ENCODE peak calls at places on chromosomes 5 and 9, in six cellular contexts. G is IMR-90, P is BJ, T is OCI-LY7, N is upper lobe of left lung, D is Panc1. K is an unnamed sample.

GRCh38 chr9:131521822-131522221 is 9.2 kb downstream of the UCK1 start:
- DNase-seq in G (no peak), P (no peak), T (no peak), N (no peak), D (no peak), K (no peak)

GRCh38 chr5:144468542-144468941 is 297.9 kb downstream of the KCTD16 start:
- DNase-seq in G (no peak), P (no peak), T (no peak), N (no peak), D (no peak), K (no peak)

GRCh38 chr9:134961331-134962064 is 43.8 kb upstream of the FCN1 start:
- DNase-seq in G (no peak), P (no peak), T (peak; percentile 20), N (peak; percentile 18), D (no peak), K (no peak)

GRCh38 chr5:83151821-83152220 is 74.5 kb downstream of the XRCC4 start:
- DNase-seq in G (peak; percentile 5), P (no peak), T (no peak), N (no peak), D (no peak), K (no peak)

GRCh38 chr5:36655171-36655570 is 48.8 kb downstream of the SLC1A3 start:
- DNase-seq in G (no peak), P (no peak), T (no peak), N (peak; percentile 58), D (no peak), K (peak; percentile 30)

GRCh38 chr5:120655828-120656435 is 191.8 kb downstream of the PRR16 start:
- DNase-seq in G (peak; percentile 22), P (no peak), T (peak; percentile 19), N (peak; percentile 30), D (no peak), K (peak; percentile 47)

GRCh38 chr5:141843156-141843927 is 34.9 kb downstream of the PCDH1 start:
- DNase-seq in G (peak; percentile 44), P (no peak), T (no peak), N (peak; percentile 58), D (no peak), K (no peak)

GRCh38 chr5:137693307-137693950 is 42.5 kb downstream of the KLHL3 start:
- DNase-seq in G (no peak), P (no peak), T (no peak), N (no peak), D (no peak), K (peak; percentile 42)

GRCh38 chr5:132684922-132685720 is 11.3 kb downstream of the IL4 start:
- DNase-seq in G (no peak), P (no peak), T (no peak), N (no peak), D (no peak), K (no peak)

GRCh38 chr5:87195104-87195581 is 72.5 kb upstream of the RASA1 start:
- DNase-seq in G (peak; percentile 85), P (peak; percentile 46), T (no peak), N (no peak), D (no peak), K (no peak)

GRCh38 chr5:62199792-62200716 is 106.0 kb upstream of the KIF2A start:
- DNase-seq in G (no peak), P (no peak), T (no peak), N (no peak), D (no peak), K (no peak)

GRCh38 chr9:113581865-113582697 is 118.6 kb downstream of the RGS3 start:
- DNase-seq in G (peak; percentile 84), P (no peak), T (peak; percentile 99), N (peak; percentile 93), D (no peak), K (no peak)

GRCh38 chr9:34559616-34560546 is 29.6 kb downstream of the CNTFR start:
- DNase-seq in G (peak; percentile 59), P (no peak), T (no peak), N (no peak), D (no peak), K (peak; percentile 69)

GRCh38 chr5:151738125-151738848 is 20.1 kb downstream of the ATOX1 start:
- DNase-seq in G (no peak), P (no peak), T (no peak), N (no peak), D (no peak), K (no peak)

GRCh38 chr9:12934515-12935301 is 159.9 kb downstream of the LURAP1L start:
- DNase-seq in G (no peak), P (no peak), T (no peak), N (no peak), D (no peak), K (no peak)

GRCh38 chr9:127187231-127187956 is 65.0 kb upstream of the ANGPTL2 start:
- DNase-seq in G (peak; percentile 99), P (peak; percentile 96), T (no peak), N (peak; percentile 37), D (no peak), K (peak; percentile 88)

GRCh38 chr9:70484232-70485130 is 70.0 kb upstream of the KLF9 start:
- DNase-seq in G (peak; percentile 86), P (no peak), T (peak; percentile 38), N (peak; percentile 57), D (peak; percentile 35), K (peak; percentile 74)

GRCh38 chr9:100428871-100429654 is 2.1 kb downstream of the MSANTD3 start:
- DNase-seq in G (peak; percentile 100), P (peak; percentile 98), T (no peak), N (no peak), D (peak; percentile 91), K (peak; percentile 84)

GRCh38 chr9:25003686-25004085 is 458.0 kb upstream of the IZUMO3 start:
- DNase-seq in G (no peak), P (no peak), T (peak; percentile 19), N (no peak), D (no peak), K (peak; percentile 8)

GRCh38 chr9:124468061-124468740 is 17.9 kb downstream of the ADGRD2 start:
- DNase-seq in G (no peak), P (no peak), T (peak; percentile 17), N (no peak), D (no peak), K (no peak)

GRCh38 chr9:90420714-90421513 is 221.7 kb downstream of the DIRAS2 start:
- DNase-seq in G (no peak), P (no peak), T (no peak), N (no peak), D (no peak), K (no peak)

GRCh38 chr5:135140805-135141204 is 106.8 kb upstream of the PITX1 start:
- DNase-seq in G (peak; percentile 51), P (no peak), T (peak; percentile 19), N (peak; percentile 65), D (no peak), K (peak; percentile 41)

GRCh38 chr5:156411-157072 is 34.8 kb upstream of the LRRC14B start:
- DNase-seq in G (no peak), P (no peak), T (no peak), N (no peak), D (no peak), K (no peak)

GRCh38 chr5:59637878-59638580 is 255.5 kb downstream of the PDE4D start:
- DNase-seq in G (no peak), P (no peak), T (no peak), N (no peak), D (no peak), K (no peak)

GRCh38 chr5:171386861-171387254 is 791 bp upstream of the NPM1 start:
- DNase-seq in G (peak; percentile 12), P (no peak), T (no peak), N (no peak), D (no peak), K (peak; percentile 22)

GRCh38 chr9:35834260-35835215 is 5.5 kb downstream of the TMEM8B start:
- DNase-seq in G (no peak), P (no peak), T (peak; percentile 30), N (no peak), D (no peak), K (no peak)

GRCh38 chr9:106862115-106862945 is 636 bp upstream of the ZNF462 start:
- DNase-seq in G (peak; percentile 52), P (no peak), T (no peak), N (peak; percentile 52), D (no peak), K (peak; percentile 54)

DNA sequence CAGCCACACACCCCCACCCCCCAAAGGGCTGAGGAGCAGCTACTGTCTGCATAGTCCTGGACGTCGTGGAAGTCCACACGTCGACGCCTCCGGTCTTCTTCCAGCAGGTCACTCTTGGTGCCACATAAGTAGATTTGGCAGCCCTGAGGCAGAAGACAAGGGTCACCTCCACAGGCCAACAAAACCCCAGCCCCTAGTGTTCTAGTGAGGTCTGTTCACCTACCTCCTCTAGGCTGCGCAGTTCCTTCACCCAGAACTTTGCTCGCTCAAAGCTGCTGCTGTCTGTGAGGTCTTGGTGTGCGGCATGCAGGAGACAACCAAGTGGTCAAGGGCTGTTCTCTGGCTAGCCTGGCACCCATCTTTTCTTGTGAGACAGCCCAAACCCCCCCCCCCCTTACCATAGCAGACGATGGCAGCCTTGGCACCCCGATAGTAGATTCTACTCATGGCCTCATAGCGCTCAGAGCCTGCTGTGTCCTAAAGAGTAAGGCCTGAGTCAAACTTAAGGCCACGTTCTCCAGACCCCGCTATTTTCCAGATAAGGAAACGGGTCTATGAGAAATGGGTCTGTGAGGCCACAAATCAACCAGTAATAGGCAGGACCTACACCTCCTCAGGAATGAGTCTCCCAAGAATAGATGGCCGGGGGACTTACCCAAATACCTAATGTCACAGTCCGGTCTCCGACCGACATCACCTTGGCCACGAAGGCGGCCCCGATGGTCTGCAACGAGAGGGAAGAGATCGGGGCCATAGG is 987 bp downstream of the RAB24 start:
- DNase-seq in G (peak; percentile 10), P (no peak), T (peak; percentile 75), N (no peak), D (no peak), K (no peak)
- TF ChIP-seq CTCF in G (peak; percentile 6), P (peak; percentile 30), T (peak; percentile 70), N (no peak), D (peak; percentile 65), K (no peak)

GRCh38 chr5:1334831-1335539 is 9.9 kb downstream of the CLPTM1L start:
- DNase-seq in G (no peak), P (no peak), T (no peak), N (no peak), D (no peak), K (no peak)
- H3K36me3 ChIP-seq in G (peaks cover 77% of the 10 kb centered on the region), P (peaks cover 55% of the 10 kb centered on the region), T (peaks cover 95% of the 10 kb centered on the region), N (peaks cover 88% of the 10 kb centered on the region), D (peaks cover 12% of the 10 kb centered on the region), K (no peaks in the 10 kb centered on the region)

DNA sequence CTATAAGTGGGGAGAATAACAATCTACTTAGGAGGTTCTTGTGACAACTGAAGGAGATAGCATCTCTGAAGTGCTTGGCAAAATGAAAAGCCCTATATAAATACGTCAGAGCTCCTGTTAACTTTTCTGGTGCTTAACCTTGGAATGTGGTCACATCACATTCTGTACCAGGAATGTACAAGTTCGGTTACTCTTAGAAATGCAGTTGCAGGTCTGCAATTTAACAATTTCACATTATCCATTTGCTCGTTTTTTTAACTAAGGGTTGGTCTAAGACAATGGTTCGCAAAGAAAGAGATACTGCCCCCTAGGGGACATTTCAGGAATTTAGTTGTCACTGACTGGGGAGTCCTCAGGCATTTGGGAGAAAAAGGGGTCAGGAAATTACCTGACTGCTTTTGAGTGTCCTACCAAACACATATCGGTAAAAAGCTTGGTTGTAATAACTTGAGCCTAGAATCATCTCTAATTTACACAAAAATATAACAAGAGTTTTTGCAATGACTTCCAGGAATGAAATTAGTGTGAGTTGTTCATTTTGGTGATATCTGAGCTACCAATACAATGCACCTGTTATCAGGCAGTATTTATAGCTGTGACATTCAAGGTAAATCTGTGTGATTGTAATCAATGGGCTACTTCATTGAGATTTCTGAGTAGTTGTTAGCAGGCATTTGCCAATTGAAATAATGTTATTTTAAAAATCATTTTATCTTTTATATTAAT is 5.4 kb upstream of the HBEGF start:
- DNase-seq in G (peak; percentile 70), P (no peak), T (peak; percentile 84), N (no peak), D (peak; percentile 66), K (peak; percentile 88)
- TF ChIP-seq CTCF in G (peak; percentile 85), P (peak; percentile 80), T (peak; percentile 99), N (peak; percentile 86), D (peak; percentile 84), K (peak; percentile 81)

GRCh38 chr5:111731638-111732037 is 25.4 kb downstream of the NREP start:
- DNase-seq in G (no peak), P (no peak), T (no peak), N (no peak), D (no peak), K (no peak)
- H3K36me3 ChIP-seq in G (peaks cover 30% of the 10 kb centered on the region), P (peaks cover 6% of the 10 kb centered on the region), T (peaks cover 51% of the 10 kb centered on the region), N (no peaks in the 10 kb centered on the region), D (no peaks in the 10 kb centered on the region), K (no peaks in the 10 kb centered on the region)